ENCODE peak calls at places on chromosomes 1 and 21, in seven cellular contexts. O is C1 segment of cervical spinal cord, T is NCI-H2029 treated with DMSO at 0.1 percent for 48 hours, F is HuH-7.5, H is NCI-H1417, W is Kasumi-1, L is kidney epithelial cell. B is an unnamed sample.

GRCh38 chr1:20662110-20662475 is 924 bp upstream of the DDOST start:
- DNase-seq in O (no peak), T (no peak), F (no peak), H (no peak), W (no peak), L (no peak), B (no peak)

GRCh38 chr1:184143449-184143848 is 91.9 kb downstream of the TSEN15 start:
- DNase-seq in O (no peak), T (no peak), F (no peak), H (no peak), W (peak), L (no peak), B (no peak)

GRCh38 chr1:92749024-92749634 is 35.8 kb downstream of the EVI5 start:
- DNase-seq in O (no peak), T (peak), F (peak), H (peak), W (peak), L (peak), B (peak)

GRCh38 chr1:39652105-39652504 is 12.7 kb upstream of the HEYL start:
- DNase-seq in O (no peak), T (no peak), F (no peak), H (no peak), W (no peak), L (no peak), B (no peak)

GRCh38 chr21:26883768-26884167 is 38.6 kb upstream of the ADAMTS1 start:
- DNase-seq in O (no peak), T (no peak), F (no peak), H (no peak), W (no peak), L (no peak), B (no peak)

GRCh38 chr1:21647431-21648373 is 21.5 kb downstream of the RAP1GAP start:
- DNase-seq in O (no peak), T (no peak), F (no peak), H (no peak), W (peak), L (no peak), B (no peak)

GRCh38 chr1:25760871-25761270 is 39.1 kb upstream of the SELENON start:
- DNase-seq in O (no peak), T (no peak), F (no peak), H (peak), W (no peak), L (no peak), B (no peak)

GRCh38 chr1:181482521-181483083 is 715 bp upstream of the CACNA1E start:
- DNase-seq in O (peak), T (no peak), F (no peak), H (peak), W (no peak), L (no peak), B (no peak)

GRCh38 chr21:17462276-17462981 is 50.4 kb upstream of the CXADR start:
- DNase-seq in O (no peak), T (no peak), F (no peak), H (no peak), W (no peak), L (no peak), B (no peak)

GRCh38 chr1:156151093-156151688 is 2.2 kb upstream of the SEMA4A start:
- DNase-seq in O (no peak), T (no peak), F (no peak), H (no peak), W (no peak), L (no peak), B (no peak)

GRCh38 chr1:56446531-56447098 is 132.7 kb downstream of the PLPP3 start:
- DNase-seq in O (no peak), T (peak), F (no peak), H (no peak), W (no peak), L (no peak), B (no peak)

GRCh38 chr21:43343992-43344886 is 82.7 kb downstream of the SIK1 start:
- DNase-seq in O (no peak), T (peak), F (no peak), H (no peak), W (no peak), L (no peak), B (peak)

GRCh38 chr1:199851453-199851852 is 176.1 kb upstream of the NR5A2 start:
- DNase-seq in O (no peak), T (no peak), F (no peak), H (no peak), W (no peak), L (no peak), B (no peak)

GRCh38 chr1:163655565-163655964 is 333.8 kb downstream of the NUF2 start:
- DNase-seq in O (no peak), T (no peak), F (no peak), H (peak), W (no peak), L (no peak), B (no peak)

GRCh38 chr1:109240158-109241152 is 8.9 kb upstream of the CELSR2 start:
- DNase-seq in O (no peak), T (no peak), F (no peak), H (no peak), W (peak), L (no peak), B (peak)

GRCh38 chr1:29912413-29912812 is 676.1 kb downstream of the PTPRU start:
- DNase-seq in O (no peak), T (no peak), F (no peak), H (no peak), W (no peak), L (no peak), B (no peak)

GRCh38 chr1:223838125-223838854 is 7.5 kb downstream of the TP53BP2 start:
- DNase-seq in O (no peak), T (no peak), F (no peak), H (no peak), W (no peak), L (no peak), B (no peak)

GRCh38 chr1:11493972-11494655 is 15.2 kb downstream of the DISP3 start:
- DNase-seq in O (no peak), T (no peak), F (no peak), H (no peak), W (no peak), L (no peak), B (no peak)

GRCh38 chr1:99674665-99675064 is 28.8 kb downstream of the PALMD start:
- DNase-seq in O (no peak), T (no peak), F (no peak), H (peak), W (no peak), L (no peak), B (no peak)

GRCh38 chr1:40703316-40703715 is 11.8 kb downstream of the NFYC start:
- DNase-seq in O (no peak), T (peak), F (no peak), H (no peak), W (no peak), L (peak), B (no peak)

GRCh38 chr1:166174108-166174507 is 7.3 kb upstream of the FAM78B start:
- DNase-seq in O (no peak), T (no peak), F (no peak), H (no peak), W (no peak), L (no peak), B (peak)

GRCh38 chr1:101075926-101076325 is 50.3 kb upstream of the DPH5 start:
- DNase-seq in O (no peak), T (no peak), F (no peak), H (no peak), W (no peak), L (no peak), B (no peak)

GRCh38 chr1:156401681-156402081 is 32.7 kb downstream of the RHBG start:
- DNase-seq in O (no peak), T (no peak), F (no peak), H (no peak), W (no peak), L (no peak), B (no peak)

GRCh38 chr1:117301906-117302305 is 65.3 kb upstream of the MAN1A2 start:
- DNase-seq in O (no peak), T (no peak), F (no peak), H (peak), W (no peak), L (no peak), B (no peak)

GRCh38 chr1:152441756-152442155 is 27.7 kb upstream of the CRNN start:
- DNase-seq in O (no peak), T (no peak), F (no peak), H (no peak), W (no peak), L (no peak), B (no peak)

GRCh38 chr21:44738621-44739020 is 27.2 kb upstream of the TSPEAR start:
- DNase-seq in O (no peak), T (no peak), F (no peak), H (no peak), W (no peak), L (no peak), B (no peak)

GRCh38 chr1:203305809-203306088 is 430 bp downstream of the BTG2 start:
- DNase-seq in O (peak), T (no peak), F (no peak), H (no peak), W (no peak), L (no peak), B (no peak)

GRCh38 chr1:235708390-235708962 is 58.9 kb upstream of the GNG4 start:
- DNase-seq in O (no peak), T (no peak), F (no peak), H (no peak), W (no peak), L (peak), B (no peak)